ENCODE peak calls at places on chromosomes 3 and 15, in five cellular contexts. One of them, this sample, is unnamed.

GRCh38 chr3:30752961-30753360 is 141.5 kb downstream of the GADL1 start:
- DNase-seq in HepG2: peak
- DNase-seq in K562: no peak
- DNase-seq in GM12878: no peak
- DNase-seq in A549: peak
- DNase-seq in this sample: no peak

GRCh38 chr15:31606942-31607497 is 280.4 kb downstream of the KLF13 start:
- DNase-seq in HepG2: no peak
- DNase-seq in GM12878: no peak
- DNase-seq in K562: no peak
- DNase-seq in A549: no peak
- DNase-seq in this sample: no peak

GRCh38 chr3:187066228-187066995 is 72.9 kb downstream of the RPL39L start:
- DNase-seq in GM12878: no peak
- DNase-seq in HepG2: peak
- DNase-seq in K562: peak
- DNase-seq in A549: peak
- DNase-seq in this sample: peak

GRCh38 chr15:57133127-57133968 is 214.9 kb downstream of the TCF12 start:
- DNase-seq in A549: no peak
- DNase-seq in GM12878: no peak
- DNase-seq in HepG2: no peak
- DNase-seq in K562: no peak
- DNase-seq in this sample: peak

GRCh38 chr3:48633743-48634142 is 1.5 kb downstream of the SLC26A6 start:
- DNase-seq in A549: no peak
- DNase-seq in HepG2: no peak
- DNase-seq in GM12878: no peak
- DNase-seq in K562: no peak
- DNase-seq in this sample: no peak

GRCh38 chr3:48268381-48268935 is 27.6 kb downstream of the ZNF589 start:
- DNase-seq in HepG2: no peak
- DNase-seq in K562: no peak
- DNase-seq in A549: no peak
- DNase-seq in GM12878: peak
- DNase-seq in this sample: no peak

GRCh38 chr15:82933576-82933975 is 18.9 kb downstream of the HOMER2 start:
- DNase-seq in HepG2: no peak
- DNase-seq in A549: no peak
- DNase-seq in K562: no peak
- DNase-seq in GM12878: no peak
- DNase-seq in this sample: no peak

GRCh38 chr3:14439501-14440167 is 37.2 kb downstream of the SLC6A6 start:
- DNase-seq in GM12878: no peak
- DNase-seq in HepG2: no peak
- DNase-seq in K562: peak
- DNase-seq in A549: no peak
- DNase-seq in this sample: peak

GRCh38 chr3:43693594-43693993 is 2.9 kb downstream of the ABHD5 start:
- DNase-seq in GM12878: no peak
- DNase-seq in K562: no peak
- DNase-seq in A549: no peak
- DNase-seq in HepG2: no peak
- DNase-seq in this sample: no peak

GRCh38 chr3:32531010-32531647 is 28.5 kb upstream of the CMTM6 start:
- DNase-seq in HepG2: no peak
- DNase-seq in GM12878: no peak
- DNase-seq in K562: no peak
- DNase-seq in A549: no peak
- DNase-seq in this sample: no peak

GRCh38 chr3:153130312-153130977 is 31.6 kb upstream of the RAP2B start:
- DNase-seq in A549: peak
- DNase-seq in GM12878: peak
- DNase-seq in K562: no peak
- DNase-seq in HepG2: no peak
- DNase-seq in this sample: peak

GRCh38 chr3:49158792-49159191 is 7.3 kb downstream of the CCDC71 start:
- DNase-seq in K562: no peak
- DNase-seq in HepG2: no peak
- DNase-seq in A549: no peak
- DNase-seq in GM12878: no peak
- DNase-seq in this sample: no peak

GRCh38 chr15:39587291-39587909 is 6.5 kb downstream of the THBS1 start:
- DNase-seq in HepG2: no peak
- DNase-seq in GM12878: no peak
- DNase-seq in K562: no peak
- DNase-seq in A549: no peak
- DNase-seq in this sample: peak

GRCh38 chr15:91047545-91048199 is 25.3 kb upstream of the VPS33B start:
- DNase-seq in GM12878: no peak
- DNase-seq in K562: peak
- DNase-seq in HepG2: no peak
- DNase-seq in A549: no peak
- DNase-seq in this sample: no peak

GRCh38 chr3:48820626-48821324 is 26.9 kb downstream of the PRKAR2A start:
- DNase-seq in A549: no peak
- DNase-seq in HepG2: peak
- DNase-seq in GM12878: no peak
- DNase-seq in K562: no peak
- DNase-seq in this sample: peak

GRCh38 chr3:179876440-179876839 is 160.3 kb downstream of the PEX5L start:
- DNase-seq in K562: no peak
- DNase-seq in HepG2: no peak
- DNase-seq in GM12878: no peak
- DNase-seq in A549: no peak
- DNase-seq in this sample: no peak

GRCh38 chr15:56971571-56971970 is 53.1 kb downstream of the TCF12 start:
- DNase-seq in A549: no peak
- DNase-seq in GM12878: no peak
- DNase-seq in HepG2: no peak
- DNase-seq in K562: no peak
- DNase-seq in this sample: no peak

GRCh38 chr15:73990250-73991005 is 1.7 kb downstream of the STOML1 start:
- DNase-seq in GM12878: no peak
- DNase-seq in A549: no peak
- DNase-seq in HepG2: no peak
- DNase-seq in K562: no peak
- DNase-seq in this sample: no peak

GRCh38 chr3:32048487-32049174 is 57.8 kb upstream of the GPD1L start:
- DNase-seq in GM12878: no peak
- DNase-seq in A549: no peak
- DNase-seq in HepG2: no peak
- DNase-seq in K562: peak
- DNase-seq in this sample: no peak

GRCh38 chr3:58288011-58288728 is 17.9 kb upstream of the RPP14 start:
- DNase-seq in GM12878: no peak
- DNase-seq in HepG2: peak
- DNase-seq in K562: peak
- DNase-seq in A549: peak
- DNase-seq in this sample: no peak

GRCh38 chr15:80800067-80800466 is 20.9 kb downstream of the CEMIP start:
- DNase-seq in GM12878: no peak
- DNase-seq in K562: no peak
- DNase-seq in A549: no peak
- DNase-seq in HepG2: no peak
- DNase-seq in this sample: no peak

GRCh38 chr3:128923607-128924385 is 44.4 kb downstream of the ACAD9 start:
- DNase-seq in GM12878: no peak
- DNase-seq in HepG2: no peak
- DNase-seq in K562: no peak
- DNase-seq in A549: no peak
- DNase-seq in this sample: no peak

GRCh38 chr3:156409694-156410093 is 145.2 kb downstream of the SSR3 start:
- DNase-seq in K562: no peak
- DNase-seq in HepG2: no peak
- DNase-seq in A549: no peak
- DNase-seq in GM12878: no peak
- DNase-seq in this sample: no peak

GRCh38 chr3:150072576-150072975 is 101.9 kb upstream of the PFN2 start:
- DNase-seq in K562: no peak
- DNase-seq in HepG2: no peak
- DNase-seq in A549: no peak
- DNase-seq in GM12878: no peak
- DNase-seq in this sample: no peak

GRCh38 chr3:156465222-156465621 is 89.7 kb downstream of the SSR3 start:
- DNase-seq in K562: no peak
- DNase-seq in A549: no peak
- DNase-seq in GM12878: no peak
- DNase-seq in HepG2: no peak
- DNase-seq in this sample: no peak

GRCh38 chr15:71623111-71623510 is 187.2 kb upstream of the NR2E3 start:
- DNase-seq in A549: no peak
- DNase-seq in HepG2: no peak
- DNase-seq in K562: no peak
- DNase-seq in GM12878: no peak
- DNase-seq in this sample: no peak

GRCh38 chr15:29711531-29711930 is 110.7 kb downstream of the TJP1 start:
- DNase-seq in HepG2: no peak
- DNase-seq in K562: no peak
- DNase-seq in A549: no peak
- DNase-seq in GM12878: no peak
- DNase-seq in this sample: no peak

GRCh38 chr3:159814161-159814560 is 174.5 kb upstream of the IL12A start:
- DNase-seq in HepG2: no peak
- DNase-seq in GM12878: no peak
- DNase-seq in K562: no peak
- DNase-seq in A549: peak
- DNase-seq in this sample: no peak

GRCh38 chr3:119145500-119146167 is at the start of gene TEX55:
- DNase-seq in K562: peak
- DNase-seq in A549: peak
- DNase-seq in GM12878: no peak
- DNase-seq in HepG2: peak
- DNase-seq in this sample: peak

GRCh38 chr15:44710236-44711088 is 661 bp downstream of the PATL2 start:
- DNase-seq in GM12878: peak
- DNase-seq in K562: peak
- DNase-seq in A549: peak
- DNase-seq in HepG2: no peak
- DNase-seq in this sample: no peak

GRCh38 chr3:70873686-70874085 is 561.2 kb upstream of the MDFIC2 start:
- DNase-seq in HepG2: no peak
- DNase-seq in A549: no peak
- DNase-seq in K562: no peak
- DNase-seq in GM12878: no peak
- DNase-seq in this sample: no peak

DNA sequence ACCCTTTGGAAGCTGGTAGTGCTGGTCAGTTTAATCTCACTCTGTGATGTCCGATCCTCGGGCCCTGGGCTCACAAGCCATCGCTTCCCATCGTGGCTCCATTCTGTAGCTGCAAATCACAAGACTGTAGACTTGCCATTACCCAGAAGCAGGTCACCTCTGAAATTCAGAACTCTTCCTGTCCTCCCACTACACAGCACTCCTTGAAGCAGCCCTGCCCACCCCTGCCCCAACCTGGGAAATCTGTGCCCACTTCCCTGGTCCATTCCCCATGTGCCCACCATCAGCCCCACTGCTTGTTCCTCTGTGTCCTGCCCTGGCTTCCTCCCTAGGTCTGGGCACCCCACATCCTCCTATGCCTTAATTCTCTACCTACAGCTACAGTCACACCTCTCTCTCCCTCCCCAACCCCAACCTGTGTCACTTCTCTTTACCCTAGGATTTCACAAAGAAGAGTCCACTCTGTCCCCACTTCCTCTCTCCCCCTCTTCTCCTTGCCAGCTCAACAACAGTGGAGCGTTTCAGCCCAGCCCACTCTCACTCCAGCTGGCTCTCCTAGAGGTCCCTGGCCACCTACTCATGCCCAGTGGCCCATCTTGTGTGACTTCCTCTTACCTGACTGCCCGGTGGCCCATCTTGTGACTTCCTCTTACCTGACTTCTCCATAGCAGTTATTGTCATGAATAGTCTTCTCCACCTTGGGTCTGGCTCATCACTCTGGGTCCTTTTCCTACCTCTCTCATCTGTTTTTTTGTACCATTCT is 8.4 kb downstream of the ZNF710 start:
- DNase-seq in HepG2: no peak
- DNase-seq in A549: no peak
- DNase-seq in GM12878: no peak
- DNase-seq in K562: no peak
- DNase-seq in this sample: no peak
- TF ChIP-seq MYC in HepG2: no peak
- TF ChIP-seq MYC in A549: no peak
- TF ChIP-seq MYC in GM12878: no peak
- TF ChIP-seq MYC in K562: no peak
- TF ChIP-seq MYC in this sample: no peak

GRCh38 chr15:67690936-67691335 is 134.4 kb upstream of the SKOR1 start:
- DNase-seq in K562: no peak
- DNase-seq in GM12878: no peak
- DNase-seq in HepG2: peak
- DNase-seq in A549: no peak
- DNase-seq in this sample: no peak
- H3K27ac ChIP-seq in K562: no peak
- H3K27ac ChIP-seq in GM12878: no peak
- H3K27ac ChIP-seq in HepG2: no peak
- H3K27ac ChIP-seq in A549: no peak
- H3K27ac ChIP-seq in this sample: no peak

GRCh38 chr3:104947946-104948345 is 418.8 kb upstream of the ALCAM start:
- DNase-seq in K562: no peak
- DNase-seq in A549: no peak
- DNase-seq in HepG2: no peak
- DNase-seq in GM12878: no peak
- DNase-seq in this sample: no peak

GRCh38 chr3:104951426-104951825 is 415.3 kb upstream of the ALCAM start:
- DNase-seq in A549: no peak
- DNase-seq in K562: no peak
- DNase-seq in HepG2: no peak
- DNase-seq in GM12878: no peak
- DNase-seq in this sample: no peak

GRCh38 chr3:104952160-104952559 is 414.5 kb upstream of the ALCAM start:
- DNase-seq in HepG2: no peak
- DNase-seq in A549: peak
- DNase-seq in K562: no peak
- DNase-seq in GM12878: no peak
- DNase-seq in this sample: peak

GRCh38 chr3:104956620-104957345 is 409.9 kb upstream of the ALCAM start:
- DNase-seq in K562: no peak
- DNase-seq in GM12878: no peak
- DNase-seq in HepG2: no peak
- DNase-seq in A549: no peak
- DNase-seq in this sample: no peak

DNA sequence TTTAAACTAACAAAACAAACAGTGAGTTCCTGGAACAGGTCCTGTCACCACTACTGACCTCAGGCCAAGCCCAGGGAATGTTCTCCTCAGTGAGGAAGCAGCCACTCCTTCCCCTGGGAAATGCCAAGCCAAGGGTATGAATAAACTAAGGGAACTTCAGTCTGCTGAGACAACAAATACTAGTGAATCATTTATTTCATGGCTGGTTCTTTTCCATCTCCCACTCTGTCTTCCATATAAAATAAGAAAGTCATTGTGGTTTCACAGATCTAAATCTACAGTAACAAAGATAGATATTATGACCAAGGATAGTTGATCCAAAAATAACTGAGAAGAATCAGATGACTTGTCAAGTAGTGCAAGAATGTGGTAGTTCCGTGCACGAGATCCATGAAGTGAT is 414.1 kb upstream of the ALCAM start:
- DNase-seq in K562: no peak
- DNase-seq in HepG2: no peak
- DNase-seq in A549: peak
- DNase-seq in GM12878: no peak
- DNase-seq in this sample: peak
- TF ChIP-seq MYC in K562: no peak
- TF ChIP-seq MYC in HepG2: no peak
- TF ChIP-seq MYC in A549: no peak
- TF ChIP-seq MYC in GM12878: no peak
- TF ChIP-seq MYC in this sample: no peak

GRCh38 chr3:113243071-113243470 is 31.7 kb downstream of the BOC start:
- DNase-seq in GM12878: no peak
- DNase-seq in A549: no peak
- DNase-seq in K562: no peak
- DNase-seq in HepG2: no peak
- DNase-seq in this sample: no peak
- H3K27ac ChIP-seq in GM12878: no peak
- H3K27ac ChIP-seq in A549: no peak
- H3K27ac ChIP-seq in K562: no peak
- H3K27ac ChIP-seq in HepG2: no peak
- H3K27ac ChIP-seq in this sample: no peak